ENCODE peak calls at places on chromosomes 16 and 17, in nine cellular contexts. E is stomach, V is H1, K is GM12878, W is endothelial cell of umbilical vein, U is suprapubic skin, S is vagina, R is upper lobe of left lung, C is SK-N-SH. X is an unnamed sample.

GRCh38 chr16:22220714-22221113 is 14.6 kb downstream of the EEF2K start:
- DNase-seq in E (peak; percentile 55), V (no peak), K (no peak), W (no peak), U (no peak), S (no peak), R (peak; percentile 69), C (no peak), X (no peak)

GRCh38 chr16:85173077-85173980 is 61.1 kb upstream of the CIBAR2 start:
- DNase-seq in E (no peak), V (no peak), K (no peak), W (peak; percentile 87), U (no peak), S (no peak), R (no peak), C (peak; percentile 87), X (no peak)

GRCh38 chr17:74332763-74333220 is 6.8 kb downstream of the KIF19 start:
- DNase-seq in E (no peak), V (no peak), K (no peak), W (no peak), U (no peak), S (no peak), R (no peak), C (no peak), X (no peak)

GRCh38 chr16:17776888-17777287 is 306.1 kb upstream of the XYLT1 start:
- DNase-seq in E (no peak), V (no peak), K (no peak), W (no peak), U (no peak), S (no peak), R (no peak), C (no peak), X (no peak)

GRCh38 chr17:29037739-29038465 is 5.0 kb upstream of the PIPOX start:
- DNase-seq in E (no peak), V (no peak), K (no peak), W (no peak), U (no peak), S (no peak), R (no peak), C (peak; percentile 69), X (no peak)

GRCh38 chr16:66475232-66475631 is 48.1 kb downstream of the BEAN1 start:
- DNase-seq in E (no peak), V (no peak), K (no peak), W (no peak), U (peak; percentile 58), S (no peak), R (no peak), C (no peak), X (no peak)

GRCh38 chr17:78898075-78898836 is 4.7 kb downstream of the CEP295NL start:
- DNase-seq in E (no peak), V (no peak), K (no peak), W (no peak), U (no peak), S (no peak), R (no peak), C (no peak), X (no peak)

GRCh38 chr17:60129164-60129563 is 20.6 kb upstream of the CA4 start:
- DNase-seq in E (no peak), V (no peak), K (no peak), W (no peak), U (no peak), S (no peak), R (no peak), C (no peak), X (no peak)

GRCh38 chr16:46961373-46962353 is 11.8 kb downstream of the DNAJA2 start:
- DNase-seq in E (no peak), V (no peak), K (no peak), W (no peak), U (no peak), S (no peak), R (no peak), C (no peak), X (no peak)

GRCh38 chr17:9241371-9241712 is 220.0 kb downstream of the NTN1 start:
- DNase-seq in E (peak; percentile 28), V (no peak), K (no peak), W (no peak), U (no peak), S (no peak), R (peak; percentile 51), C (peak; percentile 68), X (no peak)

GRCh38 chr17:57577751-57578607 is 167.1 kb downstream of the CCDC182 start:
- DNase-seq in E (no peak), V (no peak), K (no peak), W (no peak), U (no peak), S (peak; percentile 95), R (no peak), C (peak; percentile 47), X (no peak)

GRCh38 chr16:57689772-57690558 is 4.6 kb upstream of the DRC7 start:
- DNase-seq in E (no peak), V (no peak), K (peak; percentile 57), W (peak; percentile 14), U (no peak), S (peak; percentile 52), R (no peak), C (no peak), X (no peak)

GRCh38 chr16:3739636-3740035 is 22.3 kb upstream of the TRAP1 start:
- DNase-seq in E (no peak), V (no peak), K (no peak), W (no peak), U (no peak), S (no peak), R (no peak), C (no peak), X (no peak)

GRCh38 chr17:8991514-8992285 is 26.2 kb upstream of the PIK3R5 start:
- DNase-seq in E (peak; percentile 70), V (no peak), K (no peak), W (peak; percentile 33), U (no peak), S (no peak), R (no peak), C (peak; percentile 53), X (no peak)

GRCh38 chr16:87140211-87141200 is 176.7 kb downstream of the C16orf95 start:
- DNase-seq in E (no peak), V (no peak), K (no peak), W (no peak), U (no peak), S (no peak), R (no peak), C (no peak), X (no peak)

GRCh38 chr16:54847207-54847606 is 83.5 kb upstream of the IRX5 start:
- DNase-seq in E (no peak), V (no peak), K (no peak), W (no peak), U (no peak), S (no peak), R (no peak), C (no peak), X (no peak)

GRCh38 chr16:4683255-4684029 is 9.9 kb upstream of the NUDT16L1 start:
- DNase-seq in E (no peak), V (no peak), K (no peak), W (no peak), U (no peak), S (no peak), R (no peak), C (no peak), X (no peak)

GRCh38 chr17:1492249-1493206 is at the start of gene MYO1C:
- DNase-seq in E (no peak), V (no peak), K (no peak), W (no peak), U (no peak), S (no peak), R (peak; percentile 87), C (no peak), X (no peak)

GRCh38 chr16:7511549-7512260 is 179.1 kb downstream of the RBFOX1 start:
- DNase-seq in E (no peak), V (no peak), K (no peak), W (no peak), U (no peak), S (no peak), R (no peak), C (no peak), X (no peak)

DNA sequence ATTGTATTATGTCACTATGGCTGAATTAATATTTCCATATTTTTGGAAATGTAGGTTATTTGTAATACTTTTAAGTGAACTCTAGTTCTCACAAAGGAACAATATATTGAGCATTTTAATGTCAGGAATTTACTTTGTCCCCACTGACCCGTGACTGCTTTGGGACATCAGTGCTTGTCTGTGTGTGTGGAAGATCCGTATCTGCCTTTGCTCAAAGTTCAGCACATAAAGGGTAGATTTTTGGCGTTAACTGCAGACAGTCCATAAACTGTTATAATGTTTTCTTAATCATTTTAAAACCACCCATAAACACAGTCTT is 39.3 kb upstream of the AQP8 start:
- DNase-seq in E (no peak), V (no peak), K (no peak), W (no peak), U (no peak), S (no peak), R (no peak), C (no peak), X (no peak)
- TF ChIP-seq POLR2AphosphoS5 in E (no peak), V (no peak), K (no peak), W (no peak), U (no peak), S (no peak), R (no peak), C (no peak), X (no peak)

DNA sequence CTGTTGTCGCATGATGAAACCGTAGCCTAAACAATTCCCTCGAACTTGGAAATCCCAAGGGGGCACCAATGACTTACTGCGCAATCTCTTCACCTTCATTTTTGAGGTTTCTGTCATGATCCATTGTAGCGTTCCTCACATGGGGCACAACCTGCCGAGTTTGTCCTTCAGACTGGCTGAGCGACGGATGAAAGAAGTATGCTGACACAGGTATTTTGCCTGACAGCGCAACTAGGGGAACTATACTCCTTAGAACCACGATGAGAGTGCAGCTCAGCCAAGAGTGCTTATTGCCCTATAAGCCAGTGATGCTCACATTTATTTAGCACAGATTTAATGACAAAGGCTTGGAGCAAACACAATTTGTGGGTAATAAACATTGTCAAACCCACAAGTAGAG is 106.3 kb upstream of the ZNF267 start:
- DNase-seq in E (no peak), V (no peak), K (no peak), W (no peak), U (no peak), S (no peak), R (no peak), C (no peak), X (no peak)
- H3K9me3 ChIP-seq in E (peaks cover 100% of the 10 kb centered on the region), V (peaks cover 69% of the 10 kb centered on the region), K (peaks cover 4% of the 10 kb centered on the region), W (peaks cover 15% of the 10 kb centered on the region), U (peaks cover 69% of the 10 kb centered on the region), S (peaks cover 65% of the 10 kb centered on the region), R (peaks cover 96% of the 10 kb centered on the region), C (peaks cover 9% of the 10 kb centered on the region), X (peaks cover 3% of the 10 kb centered on the region)

GRCh38 chr17:72069744-72070143 is 51.1 kb upstream of the SOX9 start:
- DNase-seq in E (no peak), V (no peak), K (no peak), W (no peak), U (peak; percentile 7), S (no peak), R (no peak), C (no peak), X (no peak)
- TF ChIP-seq POLR2AphosphoS5 in E (no peak), V (no peak), K (no peak), W (no peak), U (no peak), S (no peak), R (no peak), C (no peak), X (no peak)

GRCh38 chr17:19621697-19622096 is 26.9 kb upstream of the ALDH3A2 start:
- DNase-seq in E (no peak), V (no peak), K (no peak), W (no peak), U (no peak), S (no peak), R (no peak), C (no peak), X (no peak)
- H3K9me3 ChIP-seq in E (peaks cover 55% of the 10 kb centered on the region), V (peaks cover 18% of the 10 kb centered on the region), K (no peaks in the 10 kb centered on the region), W (no peaks in the 10 kb centered on the region), U (peaks cover 23% of the 10 kb centered on the region), S (peaks cover 4% of the 10 kb centered on the region), R (peaks cover 26% of the 10 kb centered on the region), C (peaks cover 10% of the 10 kb centered on the region), X (no peaks in the 10 kb centered on the region)

GRCh38 chr16:967077-967541 is 3.7 kb downstream of the LMF1 start:
- DNase-seq in E (no peak), V (no peak), K (no peak), W (peak; percentile 23), U (peak; percentile 67), S (no peak), R (peak; percentile 64), C (no peak), X (no peak)
- TF ChIP-seq POLR2AphosphoS5 in E (no peak), V (no peak), K (no peak), W (no peak), U (no peak), S (no peak), R (no peak), C (no peak), X (no peak)